ENCODE peak calls at places on chromosome 6, in nine cellular contexts. O, T, K, A, R, E, H, Q and Y are unnamed samples.
A peak's percentile ranks its signal among the peaks of the same experiment; 100 is the strongest.

GRCh38 chr6:37794825-37795224 is 24.7 kb upstream of the ZFAND3 start:
- DNase-seq in O (no peak), T (no peak), K (no peak), A (no peak), R (no peak), E (no peak), H (peak; percentile 33), Q (no peak), Y (no peak)

GRCh38 chr6:18216411-18216810 is 47.9 kb downstream of the DEK start:
- DNase-seq in O (no peak), T (no peak), K (peak; percentile 26), A (no peak), R (no peak), E (peak; percentile 23), H (peak; percentile 73), Q (no peak), Y (peak; percentile 49)

GRCh38 chr6:113854531-113855499 is 2.3 kb upstream of the MARCKS start:
- DNase-seq in O (no peak), T (peak; percentile 21), K (peak; percentile 63), A (peak; percentile 88), R (peak; percentile 90), E (peak; percentile 85), H (peak; percentile 31), Q (peak; percentile 90), Y (peak; percentile 72)

GRCh38 chr6:85551264-85551663 is 42.4 kb downstream of the SNX14 start:
- DNase-seq in O (no peak), T (peak; percentile 16), K (no peak), A (no peak), R (no peak), E (no peak), H (peak; percentile 3), Q (no peak), Y (no peak)

GRCh38 chr6:112535816-112536215 is 188.7 kb downstream of the RFPL4B start:
- DNase-seq in O (no peak), T (no peak), K (no peak), A (no peak), R (no peak), E (no peak), H (no peak), Q (no peak), Y (no peak)

GRCh38 chr6:36936824-36937223 is 17.7 kb upstream of the PI16 start:
- DNase-seq in O (no peak), T (no peak), K (no peak), A (no peak), R (no peak), E (no peak), H (no peak), Q (no peak), Y (no peak)

GRCh38 chr6:11412011-11412424 is 125.5 kb upstream of the TMEM170B start:
- DNase-seq in O (no peak), T (no peak), K (no peak), A (no peak), R (no peak), E (peak; percentile 34), H (no peak), Q (no peak), Y (no peak)

GRCh38 chr6:33621396-33622388 is 570 bp downstream of the ITPR3 start:
- DNase-seq in O (no peak), T (peak; percentile 38), K (no peak), A (peak; percentile 77), R (peak; percentile 66), E (peak; percentile 57), H (peak; percentile 49), Q (peak; percentile 70), Y (no peak)

GRCh38 chr6:75220365-75220764 is 14.5 kb upstream of the COL12A1 start:
- DNase-seq in O (no peak), T (no peak), K (no peak), A (no peak), R (no peak), E (peak; percentile 62), H (no peak), Q (no peak), Y (no peak)

GRCh38 chr6:168201383-168201782 is 118.2 kb downstream of the DACT2 start:
- DNase-seq in O (no peak), T (no peak), K (no peak), A (peak; percentile 59), R (no peak), E (peak; percentile 10), H (no peak), Q (no peak), Y (no peak)
- TF ChIP-seq CTCF in O (no peak), T (no peak), K (no peak), A (peak; percentile 12), R (no peak), E (no peak), H (peak; percentile 33), Q (peak; percentile 43), Y (no peak)

GRCh38 chr6:27238010-27238983 is 9.2 kb upstream of the PRSS16 start:
- DNase-seq in O (no peak), T (no peak), K (no peak), A (no peak), R (no peak), E (peak; percentile 30), H (no peak), Q (no peak), Y (no peak)
- H3K4me3 ChIP-seq in O (peak overlapping the region; percentile 45), T (no peak overlapping the region), K (peak overlapping the region; percentile 55), A (no peak overlapping the region), R (no peak overlapping the region), E (peak overlapping the region; percentile 4), H (no peak overlapping the region), Q (no peak overlapping the region), Y (peak overlapping the region; percentile 35)

DNA sequence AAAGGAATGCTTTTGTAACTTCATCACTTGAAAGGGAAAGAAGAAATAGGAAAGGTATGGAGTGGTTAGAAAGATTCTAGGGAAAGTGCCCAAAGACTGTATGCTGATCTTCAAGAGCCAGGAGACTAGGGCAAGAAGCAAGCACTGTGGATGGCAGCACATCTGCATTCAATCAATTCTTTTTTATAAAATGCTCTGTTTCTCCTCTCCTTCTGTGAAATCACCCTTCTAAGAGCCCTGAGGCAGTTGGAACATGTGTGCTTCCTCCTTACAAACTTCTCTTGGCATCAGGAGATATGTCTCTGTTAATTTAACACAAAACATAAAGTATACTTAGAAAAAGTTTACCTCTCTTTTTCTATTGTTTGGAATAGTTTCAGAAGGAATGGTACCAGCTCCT is 1162.2 kb upstream of the GJE1 start:
- DNase-seq in O (peak; percentile 63), T (no peak), K (no peak), A (no peak), R (no peak), E (peak; percentile 30), H (no peak), Q (no peak), Y (peak; percentile 80)
- TF ChIP-seq CTCF in O (no peak), T (no peak), K (no peak), A (no peak), R (no peak), E (no peak), H (no peak), Q (no peak), Y (no peak)

DNA sequence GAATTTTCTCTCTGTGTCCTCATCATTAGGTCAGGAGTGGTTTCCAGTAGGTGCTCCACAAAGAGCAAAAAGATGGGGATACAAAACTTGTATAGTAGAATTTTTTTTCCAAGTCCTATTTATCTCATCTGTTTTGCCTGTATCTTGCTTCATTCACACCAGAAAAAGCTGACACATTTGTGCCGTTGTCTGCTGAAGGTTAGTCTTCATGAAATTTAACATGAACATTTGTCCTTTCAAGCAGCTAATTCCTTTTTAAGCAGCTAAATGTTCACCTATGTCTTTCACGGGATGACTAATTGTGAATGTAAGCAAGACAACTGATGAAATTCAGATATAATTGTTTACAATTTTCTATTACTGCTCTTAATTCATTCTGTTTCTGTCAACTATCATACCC is 83.8 kb downstream of the ATXN1 start:
- DNase-seq in O (no peak), T (no peak), K (no peak), A (no peak), R (no peak), E (no peak), H (peak; percentile 27), Q (no peak), Y (no peak)
- H3K4me3 ChIP-seq in O (no peak overlapping the region), T (no peak overlapping the region), K (no peak overlapping the region), A (no peak overlapping the region), R (no peak overlapping the region), E (no peak overlapping the region), H (no peak overlapping the region), Q (no peak overlapping the region), Y (no peak overlapping the region)